ENCODE peak calls at places on chromosomes 4 and X, in seven cellular contexts. M is brain microvascular endothelial cell, X is GM23248, D is fibroblast of lung, E is A673, Y is H7, A is uterus. O is an unnamed sample. For H3K27me3 and H3K36me3, the result is how much of the 10 kb centered on the place peaks cover.

GRCh38 chrX:22541926-22542325 is 269.2 kb downstream of the CBLL2 start:
- DNase-seq in M (no peak), X (no peak), D (no peak), E (no peak), Y (no peak), A (no peak), O (no peak)

GRCh38 chrX:100975212-100975611 is 5.7 kb downstream of the ARL13A start:
- DNase-seq in M (no peak), X (peak), D (peak), E (no peak), Y (no peak), A (no peak), O (no peak)

GRCh38 chr4:6404611-6405416 is 67.6 kb downstream of the PPP2R2C start:
- DNase-seq in M (no peak), X (no peak), D (no peak), E (no peak), Y (no peak), A (no peak), O (no peak)

GRCh38 chr4:107900067-107900466 is 31.3 kb upstream of the CYP2U1 start:
- DNase-seq in M (no peak), X (no peak), D (no peak), E (no peak), Y (no peak), A (no peak), O (no peak)

GRCh38 chr4:81039351-81040174 is 9.1 kb downstream of the BMP3 start:
- DNase-seq in M (no peak), X (peak), D (no peak), E (no peak), Y (no peak), A (no peak), O (no peak)

GRCh38 chr4:152943673-152944072 is 7.5 kb downstream of the FHDC1 start:
- DNase-seq in M (peak), X (peak), D (no peak), E (no peak), Y (no peak), A (peak), O (no peak)

GRCh38 chrX:47648376-47648775 is 2.0 kb downstream of the ELK1 start:
- DNase-seq in M (no peak), X (no peak), D (no peak), E (no peak), Y (no peak), A (no peak), O (no peak)

GRCh38 chrX:24248042-24248441 is 65.8 kb downstream of the SUPT20HL2 start:
- DNase-seq in M (no peak), X (no peak), D (no peak), E (no peak), Y (no peak), A (no peak), O (no peak)

GRCh38 chrX:71606536-71607216 is 11.6 kb downstream of the CXCR3 start:
- DNase-seq in M (no peak), X (no peak), D (no peak), E (peak), Y (no peak), A (no peak), O (no peak)

GRCh38 chrX:137033774-137034507 is at the start of gene GPR101:
- DNase-seq in M (no peak), X (peak), D (no peak), E (no peak), Y (peak), A (no peak), O (no peak)

GRCh38 chr4:153782567-153782966 is 6.3 kb downstream of the SFRP2 start:
- DNase-seq in M (no peak), X (no peak), D (peak), E (no peak), Y (no peak), A (no peak), O (no peak)

GRCh38 chrX:49188468-49189076 is 2.4 kb upstream of the PRICKLE3 start:
- DNase-seq in M (no peak), X (no peak), D (no peak), E (no peak), Y (no peak), A (no peak), O (no peak)

GRCh38 chr4:158896459-158897238 is 127.8 kb downstream of the FNIP2 start:
- DNase-seq in M (peak), X (no peak), D (no peak), E (peak), Y (no peak), A (no peak), O (no peak)

GRCh38 chr4:108168672-108169562 is at the start of gene LEF1:
- DNase-seq in M (peak), X (peak), D (peak), E (peak), Y (peak), A (no peak), O (no peak)

GRCh38 chr4:42649870-42650269 is 7.0 kb downstream of the ATP8A1 start:
- DNase-seq in M (no peak), X (no peak), D (no peak), E (no peak), Y (no peak), A (no peak), O (no peak)

GRCh38 chr4:102678695-102679335 is 82.0 kb downstream of the MANBA start:
- DNase-seq in M (no peak), X (no peak), D (no peak), E (no peak), Y (no peak), A (no peak), O (no peak)

GRCh38 chr4:138901177-138901576 is 114.4 kb upstream of the NOCT start:
- DNase-seq in M (no peak), X (no peak), D (no peak), E (no peak), Y (no peak), A (no peak), O (no peak)

GRCh38 chr4:70737006-70737405 is 15.2 kb downstream of the RUFY3 start:
- DNase-seq in M (no peak), X (no peak), D (no peak), E (no peak), Y (no peak), A (no peak), O (no peak)

GRCh38 chrX:71251456-71251973 is 2.4 kb downstream of the ZMYM3 start:
- DNase-seq in M (no peak), X (no peak), D (no peak), E (no peak), Y (no peak), A (no peak), O (no peak)

GRCh38 chr4:141427726-141428296 is 207.1 kb downstream of the ZNF330 start:
- DNase-seq in M (no peak), X (peak), D (no peak), E (no peak), Y (no peak), A (no peak), O (no peak)

GRCh38 chrX:94831364-94831763 is 1157.4 kb downstream of the FAM133A start:
- DNase-seq in M (no peak), X (peak), D (no peak), E (peak), Y (no peak), A (no peak), O (no peak)

GRCh38 chr4:139560396-139561084 is 4.5 kb upstream of the SETD7 start:
- DNase-seq in M (no peak), X (no peak), D (no peak), E (peak), Y (peak), A (peak), O (no peak)

GRCh38 chr4:47741200-47741599 is 96.7 kb downstream of the CORIN start:
- DNase-seq in M (no peak), X (peak), D (peak), E (no peak), Y (no peak), A (no peak), O (no peak)

GRCh38 chrX:10156199-10157031 is at the start of gene CLCN4:
- DNase-seq in M (peak), X (peak), D (peak), E (no peak), Y (peak), A (peak), O (peak)

GRCh38 chr4:77145806-77146425 is 11.1 kb upstream of the CCNG2 start:
- DNase-seq in M (no peak), X (peak), D (no peak), E (no peak), Y (no peak), A (no peak), O (no peak)

DNA sequence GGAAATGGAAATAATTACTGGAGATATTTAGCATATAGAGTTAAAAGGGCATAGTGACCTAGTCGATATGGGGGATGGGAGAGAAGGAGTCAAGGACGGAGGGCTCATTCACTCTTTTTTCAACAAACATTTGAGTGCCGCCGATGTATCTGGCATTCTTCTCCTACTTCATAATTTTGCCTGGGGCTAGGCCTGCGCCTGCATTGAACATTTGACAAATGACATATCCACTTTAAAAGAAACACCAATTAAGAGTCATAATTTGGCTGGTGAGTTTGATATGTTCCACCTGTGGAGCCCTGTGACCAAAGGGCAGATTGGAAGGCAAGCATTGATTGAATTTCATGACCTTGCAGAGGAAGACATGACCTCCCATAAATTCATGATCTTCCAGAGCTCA is 2.6 kb upstream of the GPC3 start:
- DNase-seq in M (no peak), X (no peak), D (no peak), E (no peak), Y (no peak), A (no peak), O (no peak)
- H3K27me3 ChIP-seq in M (under half), X (under half), D (under half), E (under half), Y (under half), A (under half), O (under half)

GRCh38 chr4:169124661-169125060 is 114.6 kb upstream of the CBR4 start:
- DNase-seq in M (no peak), X (no peak), D (no peak), E (no peak), Y (no peak), A (no peak), O (no peak)
- H3K36me3 ChIP-seq in M (half or more), X (half or more), D (under half), E (under half), Y (under half), A (under half), O (under half)

GRCh38 chrX:15930585-15930984 is 76.0 kb upstream of the AP1S2 start:
- DNase-seq in M (no peak), X (peak), D (peak), E (peak), Y (peak), A (no peak), O (no peak)

GRCh38 chrX:15929231-15929630 is 74.6 kb upstream of the AP1S2 start:
- DNase-seq in M (no peak), X (no peak), D (no peak), E (no peak), Y (no peak), A (no peak), O (no peak)

GRCh38 chrX:15926622-15927021 is 72.0 kb upstream of the AP1S2 start:
- DNase-seq in M (no peak), X (no peak), D (no peak), E (no peak), Y (no peak), A (no peak), O (no peak)

DNA sequence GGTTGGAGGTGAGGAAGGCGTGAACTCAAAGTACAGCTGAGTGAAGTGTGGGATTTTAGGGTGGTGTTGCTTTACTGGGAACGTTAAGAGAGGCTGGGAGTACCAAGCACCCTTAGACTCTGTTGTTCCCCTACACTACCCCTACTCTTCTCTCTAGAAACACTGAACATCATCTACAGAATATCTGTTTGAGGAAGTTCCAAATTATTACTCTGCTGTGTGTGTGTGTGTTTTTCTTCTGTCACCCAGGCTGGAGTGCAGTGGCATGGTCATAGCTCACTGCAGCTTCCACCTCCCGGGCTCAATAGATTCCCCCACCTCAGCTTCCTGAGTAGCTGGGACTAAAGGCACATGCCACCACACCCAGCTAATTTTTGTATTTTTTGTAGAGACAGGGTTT is 76.7 kb upstream of the AP1S2 start:
- DNase-seq in M (no peak), X (no peak), D (no peak), E (no peak), Y (no peak), A (no peak), O (no peak)
- H3K27me3 ChIP-seq in M (under half), X (under half), D (under half), E (under half), Y (under half), A (under half), O (under half)

GRCh38 chr4:110184124-110184790 is 14.2 kb downstream of the ELOVL6 start:
- DNase-seq in M (no peak), X (peak), D (no peak), E (peak), Y (peak), A (no peak), O (no peak)

GRCh38 chr4:110183643-110184042 is 14.8 kb downstream of the ELOVL6 start:
- DNase-seq in M (no peak), X (no peak), D (no peak), E (peak), Y (no peak), A (no peak), O (no peak)

GRCh38 chr4:110184791-110185155 is 13.6 kb downstream of the ELOVL6 start:
- DNase-seq in M (no peak), X (no peak), D (no peak), E (no peak), Y (no peak), A (no peak), O (no peak)

GRCh38 chr4:110190249-110190648 is 8.2 kb downstream of the ELOVL6 start:
- DNase-seq in M (no peak), X (no peak), D (peak), E (no peak), Y (no peak), A (no peak), O (no peak)

GRCh38 chr4:110188113-110188512 is 10.3 kb downstream of the ELOVL6 start:
- DNase-seq in M (no peak), X (no peak), D (no peak), E (no peak), Y (no peak), A (no peak), O (no peak)
- H3K36me3 ChIP-seq in M (under half), X (under half), D (under half), E (under half), Y (under half), A (under half), O (under half)

GRCh38 chrX:132409780-132410556 is 78.9 kb downstream of the MBNL3 start:
- DNase-seq in M (no peak), X (no peak), D (no peak), E (no peak), Y (no peak), A (no peak), O (no peak)
- H3K27me3 ChIP-seq in M (under half), X (under half), D (under half), E (under half), Y (under half), A (under half), O (under half)

GRCh38 chr4:19725130-19725529 is 526.6 kb upstream of the SLIT2 start:
- DNase-seq in M (no peak), X (no peak), D (no peak), E (no peak), Y (no peak), A (no peak), O (no peak)
- H3K36me3 ChIP-seq in M (under half), X (under half), D (under half), E (under half), Y (under half), A (under half), O (under half)

DNA sequence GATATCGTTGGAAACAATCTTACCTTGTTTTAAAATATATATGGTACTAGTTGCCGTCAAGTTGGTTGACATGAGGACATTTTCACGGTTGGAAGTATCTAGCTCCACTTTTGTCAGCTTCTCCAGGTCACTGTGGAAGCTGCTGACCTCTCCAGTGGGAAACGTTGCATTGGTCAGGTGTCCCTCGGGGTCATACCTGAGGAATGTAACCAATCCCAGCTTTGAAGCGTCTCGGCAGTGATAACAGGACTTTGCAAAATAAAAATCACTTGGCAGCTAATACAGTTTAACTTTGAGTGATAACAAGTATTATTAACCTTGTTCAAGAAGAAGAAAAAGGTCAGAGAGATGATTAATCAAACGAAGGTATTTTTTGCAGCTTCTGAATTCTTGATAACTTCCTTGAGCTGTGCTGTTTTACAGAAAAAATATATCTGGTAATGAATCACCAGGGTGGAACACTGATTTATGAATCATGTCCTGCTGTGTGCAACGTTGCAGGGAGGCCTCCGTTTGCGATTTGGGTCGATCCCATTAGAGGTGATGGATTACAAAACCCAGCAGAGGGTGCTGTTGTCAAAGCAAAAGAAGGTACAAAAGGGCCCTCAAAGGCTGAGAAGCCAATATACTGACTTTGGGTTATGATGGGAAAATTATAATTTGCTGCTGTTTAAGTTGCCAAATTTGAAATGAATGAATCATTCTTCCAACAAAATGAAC is 60.1 kb downstream of the SH2D1A start:
- DNase-seq in M (peak), X (peak), D (peak), E (peak), Y (peak), A (no peak), O (peak)
- H3K27me3 ChIP-seq in M (under half), X (under half), D (under half), E (under half), Y (under half), A (under half), O (under half)

DNA sequence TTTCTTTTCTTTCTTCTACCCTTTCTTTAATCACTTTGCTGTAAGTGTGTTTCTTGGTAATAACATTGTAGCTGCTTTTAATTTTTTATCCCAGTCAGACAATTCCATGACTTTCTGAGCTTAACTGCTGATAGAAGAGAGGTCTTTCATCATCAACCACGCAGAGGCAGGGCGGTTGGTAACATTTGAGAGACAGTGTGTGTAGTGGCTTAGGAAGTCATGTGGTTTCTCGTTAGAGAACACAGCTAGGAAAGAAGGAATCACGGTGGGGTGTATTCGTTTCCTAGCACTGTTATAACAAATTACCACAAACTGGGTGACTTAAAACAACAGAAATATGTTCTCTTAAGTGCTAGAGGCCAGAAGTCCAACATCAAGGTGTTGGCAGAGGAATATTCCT is 11.5 kb downstream of the PRPS2 start:
- DNase-seq in M (no peak), X (no peak), D (no peak), E (no peak), Y (no peak), A (no peak), O (no peak)
- H3K36me3 ChIP-seq in M (under half), X (under half), D (under half), E (under half), Y (under half), A (under half), O (under half)